ENCODE peak calls at places on chromosomes 16 and 17, in nine cellular contexts. X, Y, D, L, S, A, H, G and I are unnamed samples.

GRCh38 chr17:8785547-8786412 is 13.4 kb downstream of the MFSD6L start:
- DNase-seq in A (peak), S (peak), L (peak), D (peak), G (peak), X (peak), Y (peak), H (peak), I (peak)

GRCh38 chr16:76748698-76749097 is 442.3 kb upstream of the MON1B start:
- DNase-seq in D (no peak), A (no peak), X (no peak), L (no peak), H (no peak), S (no peak), G (no peak), Y (no peak), I (no peak)

GRCh38 chr17:43308999-43309398 is 75.2 kb upstream of the RNU2-1 start:
- DNase-seq in Y (no peak), G (peak), A (no peak), D (no peak), H (no peak), X (no peak), L (no peak), S (no peak), I (no peak)

GRCh38 chr16:65195998-65196397 is 74.1 kb upstream of the CDH11 start:
- DNase-seq in D (no peak), A (peak), L (no peak), H (no peak), Y (no peak), S (no peak), G (no peak), X (peak), I (no peak)

GRCh38 chr16:785563-786535 is 2.3 kb downstream of the RPUSD1 start:
- DNase-seq in H (peak), G (peak), D (no peak), S (peak), Y (peak), X (peak), A (peak), L (peak), I (no peak)

GRCh38 chr17:83143817-83144231 is 64.4 kb downstream of the METRNL start:
- DNase-seq in H (no peak), Y (no peak), X (no peak), G (peak), S (no peak), A (no peak), D (peak), L (no peak), I (no peak)

GRCh38 chr17:2137342-2138098 is 82.6 kb downstream of the HIC1 start:
- DNase-seq in L (no peak), X (peak), S (peak), H (no peak), G (peak), D (no peak), Y (peak), A (peak), I (no peak)

GRCh38 chr17:74027539-74027938 is 175.9 kb upstream of the RPL38 start:
- DNase-seq in A (no peak), D (no peak), G (no peak), S (no peak), X (no peak), H (no peak), Y (no peak), L (no peak), I (no peak)

GRCh38 chr16:68086860-68087268 is 1.7 kb downstream of the NFATC3 start:
- DNase-seq in G (no peak), Y (no peak), D (no peak), X (peak), A (no peak), S (no peak), L (no peak), H (no peak), I (no peak)

GRCh38 chr16:30166202-30166902 is 17.1 kb upstream of the CORO1A start:
- DNase-seq in L (no peak), H (no peak), D (no peak), X (no peak), S (no peak), G (no peak), A (no peak), Y (no peak), I (peak)

GRCh38 chr17:40109471-40109824 is 9.1 kb upstream of the NR1D1 start:
- DNase-seq in D (no peak), H (peak), G (no peak), L (peak), S (no peak), A (no peak), Y (no peak), X (peak), I (no peak)

GRCh38 chr16:724188-725040 is 1.8 kb downstream of the CCDC78 start:
- DNase-seq in X (no peak), D (no peak), L (no peak), G (no peak), H (no peak), Y (no peak), A (no peak), S (no peak), I (peak)

GRCh38 chr17:76562734-76563148 is 22.9 kb downstream of the PRCD start:
- DNase-seq in H (no peak), D (no peak), X (peak), S (no peak), L (no peak), A (peak), Y (no peak), G (peak), I (no peak)

DNA sequence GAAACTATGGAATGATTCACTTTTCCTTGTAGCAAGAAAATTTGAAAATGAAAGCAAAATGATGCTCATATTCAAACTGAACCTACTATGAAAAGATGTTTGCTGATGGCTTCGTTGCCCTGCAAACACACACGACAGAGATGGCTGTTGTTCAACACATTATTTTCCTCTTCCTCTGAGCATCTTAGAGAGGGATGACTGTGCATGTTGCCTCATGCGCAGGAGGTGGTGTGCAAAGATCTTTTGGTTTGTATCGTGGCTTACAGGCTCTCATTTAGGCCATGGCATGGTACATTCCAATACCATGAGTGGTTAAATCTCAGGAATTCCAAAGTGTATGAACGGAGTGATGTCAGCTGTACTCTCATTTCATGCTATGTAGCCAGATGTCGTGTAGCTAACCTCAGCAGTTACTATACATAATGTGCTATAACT is 164.5 kb downstream of the PRKCA start:
- DNase-seq in L (no peak), S (peak), X (peak), A (peak), Y (no peak), G (peak), D (no peak), H (no peak), I (no peak)
- H3K4me3 ChIP-seq in L (no peak), S (peak), X (peak), A (no peak), Y (no peak), G (no peak), D (peak), H (no peak), I (no peak)

GRCh38 chr16:2121853-2122252 is 13.8 kb downstream of the PKD1 start:
- DNase-seq in D (peak), S (no peak), Y (no peak), X (no peak), L (peak), H (no peak), A (no peak), G (no peak), I (no peak)
- H3K4me3 ChIP-seq in D (peak), S (no peak), Y (no peak), X (no peak), L (peak), H (no peak), A (no peak), G (no peak), I (no peak)

GRCh38 chr17:78696016-78696992 is 85.8 kb downstream of the CYTH1 start:
- DNase-seq in A (no peak), D (no peak), X (no peak), L (no peak), H (no peak), G (no peak), Y (no peak), S (no peak), I (no peak)

GRCh38 chr17:78693346-78694083 is 88.6 kb downstream of the CYTH1 start:
- DNase-seq in X (no peak), Y (no peak), S (no peak), H (no peak), D (no peak), G (no peak), L (no peak), A (no peak), I (no peak)

GRCh38 chr17:78697122-78697845 is 84.8 kb downstream of the CYTH1 start:
- DNase-seq in L (no peak), A (no peak), G (no peak), X (no peak), Y (no peak), S (no peak), D (no peak), H (no peak), I (no peak)

GRCh38 chr17:78694805-78695531 is 87.1 kb downstream of the CYTH1 start:
- DNase-seq in S (no peak), G (no peak), L (no peak), D (no peak), X (no peak), Y (no peak), A (no peak), H (no peak), I (no peak)

DNA sequence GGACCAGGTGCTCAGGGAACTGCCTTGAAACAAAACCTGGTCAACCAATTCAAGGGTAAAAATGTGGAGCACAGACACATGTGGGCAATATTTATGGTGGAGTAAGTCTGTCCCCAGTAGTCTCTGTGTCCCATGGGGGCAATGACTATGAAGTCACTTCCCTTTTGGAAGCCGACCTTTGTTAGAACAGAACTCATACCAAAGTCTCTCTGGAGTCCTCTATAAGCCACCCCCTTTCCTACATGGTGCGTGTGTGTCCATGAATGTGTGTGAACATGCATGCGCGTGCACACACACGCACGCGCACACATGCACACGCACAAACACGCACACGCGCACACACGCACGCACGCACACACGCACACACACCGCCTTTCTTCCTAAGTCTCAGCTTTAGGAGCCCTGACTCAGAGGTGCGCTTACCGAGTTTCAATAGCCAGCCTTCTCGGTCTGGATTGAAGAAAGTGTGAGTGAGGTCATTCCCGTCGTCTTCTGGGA is 84.2 kb downstream of the CYTH1 start:
- DNase-seq in H (no peak), S (no peak), D (no peak), L (no peak), A (no peak), X (no peak), Y (no peak), G (no peak), I (no peak)
- H3K4me3 ChIP-seq in H (no peak), S (no peak), D (no peak), L (no peak), A (no peak), X (no peak), Y (no peak), G (no peak), I (no peak)

GRCh38 chr17:81929253-81930141 is 2.0 kb upstream of the MAFG start:
- DNase-seq in H (no peak), L (no peak), A (no peak), X (no peak), Y (no peak), S (no peak), D (no peak), G (no peak), I (no peak)
- H3K4me3 ChIP-seq in H (no peak), L (no peak), A (no peak), X (peak), Y (no peak), S (no peak), D (no peak), G (no peak), I (no peak)

GRCh38 chr17:63640038-63640437 is 17.8 kb downstream of the MAP3K3 start:
- DNase-seq in G (no peak), S (no peak), A (no peak), D (no peak), L (no peak), X (no peak), H (no peak), Y (no peak), I (no peak)
- H3K4me3 ChIP-seq in G (no peak), S (no peak), A (no peak), D (no peak), L (no peak), X (no peak), H (no peak), Y (no peak), I (no peak)